ENCODE peak calls at places on chromosome 13, in seven cellular contexts. One of them, this sample, is unnamed.

GRCh38 chr13:88042489-88042888 is 371.3 kb downstream of the SLITRK5 start:
- DNase-seq in suprapubic skin: no peak
- DNase-seq in CD4-positive, CD25-positive, alpha-beta regulatory T cell: no peak
- DNase-seq in SHP77: no peak
- DNase-seq in T-helper 2 cell: no peak
- DNase-seq in stimulated activated CD4-positive, alpha-beta T cell treated with anti-CD3 and anti-CD28 coated beads, Interleukin-12 subunit alpha, Interleukin-12 subunit beta, amount 100 ng/mL, for 24 hours: no peak
- DNase-seq in NCI-H69: no peak
- DNase-seq in this sample: no peak

GRCh38 chr13:99982021-99982740 is 597 bp downstream of the ZIC2 start:
- DNase-seq in suprapubic skin: peak
- DNase-seq in CD4-positive, CD25-positive, alpha-beta regulatory T cell: no peak
- DNase-seq in SHP77: no peak
- DNase-seq in T-helper 2 cell: no peak
- DNase-seq in stimulated activated CD4-positive, alpha-beta T cell treated with anti-CD3 and anti-CD28 coated beads, Interleukin-12 subunit alpha, Interleukin-12 subunit beta, amount 100 ng/mL, for 24 hours: no peak
- DNase-seq in NCI-H69: no peak
- DNase-seq in this sample: no peak

GRCh38 chr13:67623630-67624029 is 393.5 kb upstream of the PCDH9 start:
- DNase-seq in suprapubic skin: no peak
- DNase-seq in CD4-positive, CD25-positive, alpha-beta regulatory T cell: no peak
- DNase-seq in SHP77: no peak
- DNase-seq in T-helper 2 cell: no peak
- DNase-seq in stimulated activated CD4-positive, alpha-beta T cell treated with anti-CD3 and anti-CD28 coated beads, Interleukin-12 subunit alpha, Interleukin-12 subunit beta, amount 100 ng/mL, for 24 hours: no peak
- DNase-seq in NCI-H69: no peak
- DNase-seq in this sample: no peak

GRCh38 chr13:107289540-107289939 is 721.6 kb upstream of the ARGLU1 start:
- DNase-seq in suprapubic skin: no peak
- DNase-seq in CD4-positive, CD25-positive, alpha-beta regulatory T cell: no peak
- DNase-seq in SHP77: no peak
- DNase-seq in T-helper 2 cell: no peak
- DNase-seq in stimulated activated CD4-positive, alpha-beta T cell treated with anti-CD3 and anti-CD28 coated beads, Interleukin-12 subunit alpha, Interleukin-12 subunit beta, amount 100 ng/mL, for 24 hours: no peak
- DNase-seq in NCI-H69: peak
- DNase-seq in this sample: no peak

GRCh38 chr13:42836930-42837329 is 55.5 kb downstream of the FAM216B start:
- DNase-seq in suprapubic skin: no peak
- DNase-seq in CD4-positive, CD25-positive, alpha-beta regulatory T cell: no peak
- DNase-seq in SHP77: no peak
- DNase-seq in T-helper 2 cell: no peak
- DNase-seq in stimulated activated CD4-positive, alpha-beta T cell treated with anti-CD3 and anti-CD28 coated beads, Interleukin-12 subunit alpha, Interleukin-12 subunit beta, amount 100 ng/mL, for 24 hours: no peak
- DNase-seq in NCI-H69: peak
- DNase-seq in this sample: peak

GRCh38 chr13:39448831-39449230 is 154.2 kb downstream of the LHFPL6 start:
- DNase-seq in suprapubic skin: no peak
- DNase-seq in CD4-positive, CD25-positive, alpha-beta regulatory T cell: no peak
- DNase-seq in SHP77: no peak
- DNase-seq in T-helper 2 cell: no peak
- DNase-seq in stimulated activated CD4-positive, alpha-beta T cell treated with anti-CD3 and anti-CD28 coated beads, Interleukin-12 subunit alpha, Interleukin-12 subunit beta, amount 100 ng/mL, for 24 hours: no peak
- DNase-seq in NCI-H69: peak
- DNase-seq in this sample: no peak

GRCh38 chr13:35367586-35367985 is 108.9 kb downstream of the MAB21L1 start:
- DNase-seq in suprapubic skin: no peak
- DNase-seq in CD4-positive, CD25-positive, alpha-beta regulatory T cell: no peak
- DNase-seq in SHP77: no peak
- DNase-seq in T-helper 2 cell: no peak
- DNase-seq in stimulated activated CD4-positive, alpha-beta T cell treated with anti-CD3 and anti-CD28 coated beads, Interleukin-12 subunit alpha, Interleukin-12 subunit beta, amount 100 ng/mL, for 24 hours: no peak
- DNase-seq in NCI-H69: no peak
- DNase-seq in this sample: no peak

GRCh38 chr13:74889321-74889720 is 592.6 kb downstream of the TBC1D4 start:
- DNase-seq in suprapubic skin: no peak
- DNase-seq in CD4-positive, CD25-positive, alpha-beta regulatory T cell: no peak
- DNase-seq in SHP77: peak
- DNase-seq in T-helper 2 cell: no peak
- DNase-seq in stimulated activated CD4-positive, alpha-beta T cell treated with anti-CD3 and anti-CD28 coated beads, Interleukin-12 subunit alpha, Interleukin-12 subunit beta, amount 100 ng/mL, for 24 hours: no peak
- DNase-seq in NCI-H69: peak
- DNase-seq in this sample: no peak